ENCODE peak calls at places on chromosomes 11 and 22, in ten cellular contexts. C is adrenal gland, S is endothelial cell of umbilical vein, T is HCT116, Y is ovary, O is IMR-90, X is heart left ventricle, Z is AG04450, A is brain microvascular endothelial cell, F is transverse colon. N is an unnamed sample. For H3K27me3, the result is how much of the 10 kb centered on the place peaks cover.

GRCh38 chr22:26746311-26746710 is 88.9 kb downstream of the MIAT start:
- DNase-seq in Z (no peak), F (no peak), X (no peak), A (no peak), T (no peak), Y (no peak), O (no peak), S (no peak), C (no peak), N (no peak)

GRCh38 chr11:75518771-75519653 is 6.7 kb downstream of the GDPD5 start:
- DNase-seq in O (no peak), S (no peak), T (no peak), A (no peak), F (no peak), Y (no peak), X (peak), C (no peak), Z (no peak), N (no peak)

GRCh38 chr11:119175493-119176077 is 7.1 kb downstream of the NLRX1 start:
- DNase-seq in X (no peak), A (no peak), T (no peak), Y (no peak), O (peak), C (no peak), Z (no peak), F (no peak), S (peak), N (no peak)

GRCh38 chr22:17257091-17257490 is 37.9 kb upstream of the ADA2 start:
- DNase-seq in F (no peak), Y (no peak), A (no peak), C (no peak), T (no peak), S (no peak), X (no peak), Z (no peak), O (no peak), N (no peak)

GRCh38 chr11:124693142-124693541 is 19.4 kb downstream of the SPA17 start:
- DNase-seq in Z (no peak), Y (no peak), O (no peak), X (no peak), C (no peak), A (no peak), S (no peak), F (no peak), T (no peak), N (no peak)

GRCh38 chr11:65503606-65503922 is 4.7 kb downstream of the MALAT1 start:
- DNase-seq in O (peak), Y (no peak), S (no peak), Z (no peak), A (no peak), X (no peak), T (no peak), F (no peak), C (no peak), N (no peak)

GRCh38 chr11:7520981-7521487 is 7.2 kb downstream of the PPFIBP2 start:
- DNase-seq in X (no peak), A (no peak), F (no peak), Z (no peak), S (no peak), Y (no peak), C (no peak), T (no peak), O (no peak), N (no peak)

GRCh38 chr22:17570851-17571631 is 7.7 kb downstream of the SLC25A18 start:
- DNase-seq in T (no peak), C (peak), A (peak), Y (peak), F (peak), S (no peak), X (peak), O (peak), Z (no peak), N (peak)

GRCh38 chr11:96708469-96708868 is 318.7 kb downstream of the JRKL start:
- DNase-seq in O (no peak), Y (no peak), C (no peak), T (no peak), A (no peak), Z (no peak), X (no peak), F (no peak), S (no peak), N (no peak)

GRCh38 chr11:10405858-10406592 is 49.0 kb upstream of the AMPD3 start:
- DNase-seq in C (peak), S (peak), X (peak), T (peak), O (peak), Z (peak), F (peak), Y (peak), A (peak), N (peak)

GRCh38 chr11:76288166-76288978 is 82.1 kb upstream of the WNT11 start:
- DNase-seq in C (no peak), X (no peak), A (no peak), O (no peak), F (no peak), T (no peak), Y (no peak), S (peak), Z (no peak), N (no peak)

GRCh38 chr11:46907606-46908005 is 10.7 kb downstream of the LRP4 start:
- DNase-seq in O (no peak), Y (no peak), F (no peak), T (no peak), Z (no peak), A (no peak), X (no peak), S (no peak), C (no peak), N (no peak)

GRCh38 chr11:4740735-4741134 is 29.0 kb downstream of the OR51F1 start:
- DNase-seq in A (no peak), Y (no peak), X (no peak), Z (no peak), T (no peak), F (no peak), S (no peak), O (no peak), C (no peak), N (no peak)

GRCh38 chr11:9784602-9785315 is 120.9 kb downstream of the SWAP70 start:
- DNase-seq in Y (no peak), T (no peak), F (no peak), X (no peak), Z (no peak), C (no peak), O (no peak), S (no peak), A (no peak), N (no peak)

GRCh38 chr22:25800766-25801165 is 58.8 kb downstream of the MYO18B start:
- DNase-seq in Y (no peak), Z (no peak), F (no peak), S (no peak), T (no peak), X (no peak), O (no peak), A (no peak), C (no peak), N (no peak)

GRCh38 chr22:24807284-24807950 is 1.4 kb downstream of the SGSM1 start:
- DNase-seq in Y (peak), F (peak), C (peak), T (no peak), Z (no peak), S (no peak), A (peak), X (peak), O (no peak), N (peak)

GRCh38 chr11:35511666-35512065 is 13.8 kb downstream of the PAMR1 start:
- DNase-seq in X (no peak), T (no peak), Z (no peak), A (peak), Y (no peak), C (peak), S (no peak), O (peak), F (no peak), N (no peak)

GRCh38 chr11:77771135-77771534 is 49.4 kb downstream of the RSF1 start:
- DNase-seq in Y (no peak), O (no peak), A (no peak), Z (no peak), T (no peak), X (no peak), F (no peak), S (no peak), C (no peak), N (no peak)

GRCh38 chr22:27004434-27004833 is 347.0 kb downstream of the MIAT start:
- DNase-seq in T (no peak), A (no peak), Z (no peak), X (no peak), S (no peak), O (no peak), F (no peak), C (no peak), Y (no peak), N (no peak)

GRCh38 chr11:33696931-33697638 is 3.5 kb downstream of the C11orf91 start:
- DNase-seq in S (no peak), A (no peak), O (no peak), C (no peak), Z (no peak), F (no peak), Y (no peak), X (no peak), T (no peak), N (no peak)

GRCh38 chr11:62514151-62514550 is 32.5 kb downstream of the AHNAK start:
- DNase-seq in Y (no peak), X (no peak), O (no peak), S (no peak), T (no peak), Z (no peak), A (no peak), F (no peak), C (no peak), N (no peak)

GRCh38 chr11:18010977-18011586 is 1.8 kb downstream of the SERGEF start:
- DNase-seq in O (no peak), A (no peak), Z (no peak), T (no peak), S (no peak), C (no peak), F (no peak), Y (no peak), X (no peak), N (no peak)

GRCh38 chr22:39256186-39256552 is 11.4 kb upstream of the PDGFB start:
- DNase-seq in O (no peak), C (no peak), F (no peak), Z (no peak), S (no peak), T (no peak), A (no peak), Y (no peak), X (no peak), N (no peak)

GRCh38 chr11:2272241-2272945 is 2.0 kb upstream of the ASCL2 start:
- DNase-seq in A (no peak), S (no peak), C (no peak), O (no peak), T (no peak), Y (peak), F (no peak), X (no peak), Z (no peak), N (peak)

DNA sequence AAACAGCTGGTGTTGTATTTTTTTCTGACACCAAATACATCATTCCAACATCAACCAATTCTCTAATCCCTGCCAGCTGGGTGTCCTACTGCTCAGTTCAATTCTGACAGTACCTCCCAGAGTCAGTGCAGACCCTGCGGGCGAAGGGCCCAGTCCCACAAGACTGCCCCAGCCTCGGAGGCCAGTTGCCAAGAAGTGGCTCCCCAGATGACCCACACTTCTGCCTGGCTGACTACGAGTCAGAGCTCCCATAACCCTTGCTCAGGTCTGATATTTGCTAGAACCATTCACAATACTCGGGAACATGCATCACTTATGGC is 147.3 kb downstream of the CTTN start:
- DNase-seq in F (no peak), Z (no peak), S (no peak), X (no peak), C (no peak), A (no peak), T (no peak), Y (no peak), O (no peak), N (no peak)
- H3K27ac ChIP-seq in F (no peak), Z (no peak), S (no peak), X (no peak), C (no peak), A (no peak), T (no peak), Y (no peak), O (no peak), N (no peak)

GRCh38 chr11:128323381-128323780 is 264.0 kb downstream of the ETS1 start:
- DNase-seq in O (peak), T (no peak), S (peak), X (peak), Y (no peak), C (no peak), A (peak), F (peak), Z (no peak), N (peak)
- TF ChIP-seq CTCF in O (peak), T (peak), S (peak), X (peak), Y (no peak), C (no peak), A (peak), F (peak), Z (peak), N (no peak)

GRCh38 chr22:22208657-22209056 is 35.9 kb upstream of the VPREB1 start:
- DNase-seq in X (no peak), Y (no peak), A (no peak), Z (no peak), C (no peak), T (no peak), F (no peak), S (no peak), O (no peak), N (no peak)
- H3K27me3 ChIP-seq in X (under half), Y (under half), A (under half), Z (under half), C (under half), T (under half), F (under half), S (under half), O (under half), N (under half)

GRCh38 chr11:19566583-19567379 is 145.9 kb upstream of the NAV2 start:
- DNase-seq in T (no peak), S (no peak), Y (no peak), C (no peak), X (no peak), Z (no peak), A (no peak), O (no peak), F (no peak), N (no peak)
- H3K27ac ChIP-seq in T (no peak), S (no peak), Y (no peak), C (no peak), X (no peak), Z (no peak), A (no peak), O (no peak), F (peak), N (no peak)

N was measured in testis.